ENCODE peak calls at places on chromosomes 6 and 20, in six cellular contexts. H is tibial nerve, K is spleen, P is Peyer's patch, L is heart left ventricle, W is A549. D is an unnamed sample.

GRCh38 chr6:26754212-26754611 is 94.7 kb upstream of the ZNF322 start:
- DNase-seq in H (no peak), K (no peak), P (no peak), L (no peak), W (no peak), D (no peak)

GRCh38 chr6:159062965-159063364 is 18.2 kb upstream of the TAGAP start:
- DNase-seq in H (no peak), K (no peak), P (no peak), L (no peak), W (no peak), D (no peak)

GRCh38 chr6:106658469-106658868 is 29.1 kb downstream of the QRSL1 start:
- DNase-seq in H (no peak), K (no peak), P (no peak), L (no peak), W (no peak), D (no peak)

GRCh38 chr6:28982476-28983266 is 22.4 kb downstream of the ZNF311 start:
- DNase-seq in H (no peak), K (no peak), P (no peak), L (no peak), W (peak), D (peak)

GRCh38 chr20:20820780-20821495 is 108.5 kb upstream of the RALGAPA2 start:
- DNase-seq in H (no peak), K (no peak), P (no peak), L (no peak), W (no peak), D (no peak)

GRCh38 chr6:39910164-39910563 is 24.1 kb downstream of the MOCS1 start:
- DNase-seq in H (no peak), K (no peak), P (no peak), L (no peak), W (no peak), D (no peak)

GRCh38 chr6:3856576-3856975 is 7.4 kb downstream of the FAM50B start:
- DNase-seq in H (no peak), K (no peak), P (no peak), L (no peak), W (no peak), D (no peak)

GRCh38 chr6:152552616-152553209 is 84.4 kb downstream of the SYNE1 start:
- DNase-seq in H (no peak), K (peak), P (no peak), L (peak), W (peak), D (peak)

GRCh38 chr6:44149369-44150012 is 9.1 kb upstream of the CAPN11 start:
- DNase-seq in H (no peak), K (no peak), P (no peak), L (no peak), W (no peak), D (no peak)
- TF ChIP-seq POLR2A in H (no peak), K (no peak), P (no peak), L (no peak), W (no peak), D (no peak)

GRCh38 chr20:38726849-38727601 is 2.7 kb downstream of the SLC32A1 start:
- DNase-seq in H (no peak), K (no peak), P (no peak), L (no peak), W (no peak), D (peak)
- TF ChIP-seq CTCF in H (no peak), K (no peak), P (no peak), L (peak), W (no peak), D (no peak)

DNA sequence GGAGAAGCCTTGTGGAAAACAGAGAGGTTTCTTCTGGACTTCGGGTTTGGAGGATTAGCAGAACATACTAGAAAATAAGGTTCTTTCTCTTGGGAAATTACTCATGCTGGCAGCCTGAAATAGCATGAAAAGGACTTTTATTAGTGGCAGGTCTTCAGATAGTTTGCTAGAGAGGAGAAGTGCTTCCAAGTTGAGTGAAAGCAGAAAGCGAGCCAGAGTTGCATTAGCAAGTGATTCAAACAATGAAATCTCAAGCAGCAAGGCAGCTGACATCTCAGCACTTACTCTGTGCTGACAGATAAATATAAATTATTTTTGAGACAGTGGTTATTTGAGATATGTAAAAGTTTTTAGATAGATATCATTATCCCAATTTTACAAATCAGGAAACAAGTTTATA is 91.9 kb downstream of the PLCB4 start:
- DNase-seq in H (no peak), K (no peak), P (no peak), L (no peak), W (no peak), D (no peak)
- H3K4me3 ChIP-seq in H (peak), K (no peak), P (no peak), L (no peak), W (no peak), D (no peak)

GRCh38 chr6:43509142-43509983 is 783 bp downstream of the LRRC73 start:
- DNase-seq in H (no peak), K (no peak), P (no peak), L (no peak), W (no peak), D (no peak)

GRCh38 chr6:43508481-43509141 is 1.5 kb downstream of the LRRC73 start:
- DNase-seq in H (no peak), K (peak), P (no peak), L (no peak), W (no peak), D (no peak)

GRCh38 chr6:43510827-43511163 is 649 bp upstream of the LRRC73 start:
- DNase-seq in H (no peak), K (peak), P (peak), L (no peak), W (no peak), D (no peak)

GRCh38 chr6:43511824-43512415 is 1.8 kb upstream of the LRRC73 start:
- DNase-seq in H (no peak), K (peak), P (no peak), L (no peak), W (no peak), D (no peak)

GRCh38 chr6:43509984-43510826 is at the start of gene LRRC73:
- DNase-seq in H (peak), K (peak), P (peak), L (peak), W (peak), D (peak)
- TF ChIP-seq POLR2A in H (no peak), K (no peak), P (peak), L (peak), W (peak), D (no peak)

DNA sequence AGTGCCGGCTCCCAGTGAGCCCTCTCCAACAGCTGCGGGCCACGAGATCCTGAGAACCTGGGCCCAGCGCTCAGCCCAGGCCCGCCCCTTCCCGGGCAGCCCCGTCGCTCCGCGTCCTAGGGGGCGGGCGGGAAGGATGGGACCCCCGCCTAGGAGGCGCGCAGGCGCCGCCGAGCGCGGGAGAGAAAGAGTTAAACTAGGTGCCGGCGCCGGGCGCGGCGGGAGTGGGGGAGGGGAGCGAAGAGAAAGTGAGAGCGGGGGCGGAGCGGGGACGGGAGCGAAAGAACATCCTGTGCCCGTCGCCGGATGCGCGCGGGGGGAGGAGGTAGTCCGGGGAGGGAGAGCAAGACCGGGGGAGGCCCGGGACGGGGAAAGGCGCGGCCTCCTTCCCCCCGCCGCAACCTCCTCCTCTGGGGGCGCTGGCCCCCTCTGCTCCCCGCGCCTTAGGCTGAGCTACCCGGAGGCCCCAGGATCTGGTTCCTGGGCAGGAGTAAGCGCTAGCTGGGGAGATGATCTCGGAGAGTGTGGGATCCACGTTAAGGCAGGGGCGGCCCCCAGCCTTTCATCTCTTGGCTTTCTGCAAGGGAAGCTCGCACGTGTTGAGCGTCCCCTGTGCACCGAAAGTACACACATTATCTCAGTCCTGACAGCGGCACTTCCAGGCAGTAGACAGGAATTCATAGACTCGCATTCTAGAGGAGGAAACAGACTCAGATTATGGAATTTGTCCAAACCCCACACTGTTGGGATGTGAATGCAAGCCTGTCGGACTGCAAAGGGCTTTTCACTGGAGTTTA is 4.9 kb upstream of the ARMC12 start:
- DNase-seq in H (peak), K (peak), P (peak), L (peak), W (peak), D (peak)
- TF ChIP-seq CTCF in H (no peak), K (peak), P (no peak), L (peak), W (no peak), D (peak)

DNA sequence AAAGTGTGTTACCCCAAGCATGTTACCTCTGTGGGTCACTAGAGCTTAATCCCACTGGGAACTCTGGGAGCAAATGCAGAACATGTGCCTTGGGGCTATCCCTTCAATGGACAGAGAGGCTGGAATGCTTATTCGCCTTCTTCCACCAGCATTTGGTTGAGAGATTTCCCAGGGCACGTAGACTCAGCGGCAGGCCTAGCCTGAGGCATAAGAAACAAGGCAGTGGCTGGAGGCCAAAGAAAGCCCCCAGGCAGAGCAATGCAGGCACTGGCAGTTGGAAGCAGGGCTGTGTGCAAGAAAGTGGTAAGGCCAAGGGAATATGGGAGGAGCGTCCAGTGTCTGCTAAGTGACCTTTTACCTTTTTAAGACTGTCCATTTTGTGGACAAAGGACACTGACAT is 114.0 kb upstream of the FLRT3 start:
- DNase-seq in H (no peak), K (no peak), P (no peak), L (no peak), W (no peak), D (no peak)
- H3K4me3 ChIP-seq in H (no peak), K (no peak), P (no peak), L (no peak), W (no peak), D (no peak)

GRCh38 chr20:1489764-1490436 is 1.3 kb downstream of the SIRPB2 start:
- DNase-seq in H (no peak), K (no peak), P (no peak), L (no peak), W (no peak), D (peak)
- TF ChIP-seq POLR2A in H (peak), K (no peak), P (peak), L (no peak), W (no peak), D (no peak)

DNA sequence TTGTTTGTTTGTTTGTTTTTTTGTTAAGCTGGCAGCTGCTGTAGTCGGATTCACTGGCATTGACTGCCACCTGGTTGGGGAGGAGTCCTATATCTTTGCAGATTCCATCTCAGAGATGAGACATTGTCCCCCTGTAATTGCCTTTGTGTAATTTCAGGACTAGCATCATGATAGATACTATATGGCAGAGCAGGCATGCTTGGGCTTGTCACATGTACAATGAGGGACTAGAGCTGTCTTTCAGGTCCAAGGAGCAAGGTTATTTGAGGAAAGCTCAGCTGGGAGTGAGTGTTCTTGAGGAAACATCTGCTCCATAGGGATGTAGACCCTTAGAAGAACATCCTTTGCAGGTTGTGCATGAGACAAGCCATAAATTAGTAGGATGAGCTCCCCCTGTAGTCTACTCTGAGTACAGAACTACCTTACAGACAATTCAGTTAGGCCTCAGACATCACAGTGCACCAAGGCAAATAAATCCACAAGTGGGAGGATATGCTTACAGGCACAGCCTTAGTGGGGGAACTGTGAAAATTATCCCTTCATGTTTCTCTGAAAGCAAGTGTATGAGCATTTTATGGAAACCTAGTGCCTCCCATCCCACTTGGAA is 62.1 kb downstream of the BMP2 start:
- DNase-seq in H (no peak), K (no peak), P (no peak), L (no peak), W (no peak), D (no peak)
- TF ChIP-seq CTCF in H (no peak), K (no peak), P (no peak), L (no peak), W (no peak), D (no peak)

GRCh38 chr6:13302751-13303667 is 25.3 kb downstream of the TBC1D7 start:
- DNase-seq in H (no peak), K (peak), P (peak), L (no peak), W (peak), D (peak)
- H3K4me3 ChIP-seq in H (peak), K (no peak), P (peak), L (no peak), W (no peak), D (no peak)

GRCh38 chr20:2699775-2700413 is 7.3 kb downstream of the EBF4 start:
- DNase-seq in H (no peak), K (no peak), P (no peak), L (no peak), W (no peak), D (no peak)
- TF ChIP-seq POLR2A in H (no peak), K (no peak), P (no peak), L (no peak), W (no peak), D (no peak)